ENCODE peak calls at places on chromosome 14, in seven cellular contexts. T is pons, W is foreskin fibroblast, D is Calu3, Z is tibial artery, L is MV-4-11, I is progenitor cell of endocrine pancreas. X is an unnamed sample.
A peak's percentile ranks its signal among the peaks of the same experiment; 100 is the strongest.

GRCh38 chr14:84375235-84375634 is 1154.7 kb upstream of the FLRT2 start:
- DNase-seq in Z (no peak), L (peak; percentile 71), T (no peak), W (no peak), I (no peak), D (no peak), X (peak; percentile 71)

GRCh38 chr14:79585845-79586244 is 625.5 kb downstream of the DIO2 start:
- DNase-seq in T (no peak), D (no peak), L (no peak), Z (no peak), W (peak; percentile 35), I (no peak), X (peak; percentile 78)

GRCh38 chr14:39212034-39212433 is 21.7 kb upstream of the MIA2 start:
- DNase-seq in D (peak; percentile 24), L (no peak), I (no peak), T (no peak), W (no peak), Z (no peak), X (no peak)

GRCh38 chr14:102086346-102086971 is 385 bp downstream of the HSP90AA1 start:
- DNase-seq in L (no peak), W (peak; percentile 78), Z (peak; percentile 70), D (no peak), T (no peak), I (no peak), X (peak; percentile 78)

GRCh38 chr14:69798339-69798735 is 1.3 kb upstream of the SLC10A1 start:
- DNase-seq in T (no peak), L (no peak), W (no peak), D (no peak), Z (no peak), I (no peak), X (no peak)

GRCh38 chr14:60622920-60623263 is 26.4 kb downstream of the SIX1 start:
- DNase-seq in I (no peak), W (peak; percentile 45), D (no peak), L (peak; percentile 65), T (no peak), Z (no peak), X (peak; percentile 54)

GRCh38 chr14:72701232-72701555 is 192.7 kb downstream of the DPF3 start:
- DNase-seq in T (no peak), D (no peak), Z (no peak), W (no peak), L (no peak), I (no peak), X (no peak)

GRCh38 chr14:21352587-21352986 is 31.2 kb downstream of the SUPT16H start:
- DNase-seq in D (no peak), W (no peak), L (peak; percentile 94), I (no peak), Z (no peak), T (peak; percentile 15), X (no peak)

GRCh38 chr14:101882141-101882935 is 82.0 kb upstream of the DYNC1H1 start:
- DNase-seq in W (no peak), D (no peak), L (no peak), T (no peak), Z (no peak), I (no peak), X (no peak)

GRCh38 chr14:40309124-40309523 is 876.9 kb upstream of the FBXO33 start:
- DNase-seq in Z (no peak), I (no peak), W (no peak), T (no peak), L (no peak), D (no peak), X (no peak)

GRCh38 chr14:45135181-45135580 is 549 bp upstream of the FANCM start:
- DNase-seq in D (no peak), T (no peak), W (peak; percentile 49), L (no peak), Z (no peak), I (no peak), X (peak; percentile 44)

GRCh38 chr14:36520601-36521525 is 831 bp upstream of the NKX2-1 start:
- DNase-seq in T (no peak), Z (no peak), D (peak; percentile 78), W (peak; percentile 45), I (peak; percentile 47), L (no peak), X (peak; percentile 74)

GRCh38 chr14:91482278-91483023 is 27.7 kb downstream of the PPP4R3A start:
- DNase-seq in I (no peak), W (peak; percentile 72), D (no peak), L (peak; percentile 88), T (no peak), Z (no peak), X (peak; percentile 36)

GRCh38 chr14:81452766-81453165 is 52.6 kb upstream of the STON2 start:
- DNase-seq in L (no peak), I (no peak), W (no peak), T (no peak), Z (no peak), D (no peak), X (peak; percentile 26)

GRCh38 chr14:50232276-50232642 is 881 bp upstream of the SOS2 start:
- DNase-seq in Z (no peak), L (no peak), T (no peak), D (no peak), W (no peak), I (no peak), X (no peak)

GRCh38 chr14:103716899-103717411 is 1.3 kb downstream of the ZFYVE21 start:
- DNase-seq in W (no peak), Z (no peak), D (no peak), T (no peak), I (no peak), L (no peak), X (no peak)

GRCh38 chr14:37196604-37197420 is 925 bp upstream of the MIPOL1 start:
- DNase-seq in I (no peak), T (no peak), L (no peak), Z (no peak), D (no peak), W (no peak), X (no peak)

GRCh38 chr14:23544511-23545447 is 6.8 kb downstream of the ZFHX2 start:
- DNase-seq in Z (no peak), I (no peak), T (no peak), L (peak; percentile 60), D (no peak), W (peak; percentile 45), X (peak; percentile 29)

GRCh38 chr14:100426331-100426730 is 103.2 kb downstream of the SLC25A47 start:
- DNase-seq in Z (no peak), D (no peak), T (no peak), W (no peak), I (no peak), L (no peak), X (no peak)

GRCh38 chr14:23439107-23439835 is 3.8 kb upstream of the MYH7 start:
- DNase-seq in I (no peak), T (no peak), L (peak; percentile 8), D (no peak), Z (peak; percentile 32), W (no peak), X (no peak)

GRCh38 chr14:104139460-104140212 is 1.2 kb downstream of the KIF26A start:
- DNase-seq in D (no peak), I (no peak), L (no peak), T (no peak), W (no peak), Z (peak; percentile 51), X (no peak)

GRCh38 chr14:64074961-64075619 is 219.1 kb downstream of the ESR2 start:
- DNase-seq in L (no peak), Z (no peak), D (no peak), I (no peak), W (peak; percentile 52), T (no peak), X (peak; percentile 70)

GRCh38 chr14:99779751-99780150 is 13.5 kb upstream of the EML1 start:
- DNase-seq in W (peak; percentile 79), T (no peak), I (no peak), D (no peak), Z (no peak), L (no peak), X (peak; percentile 39)

GRCh38 chr14:93171366-93171765 is 13.3 kb downstream of the MOAP1 start:
- DNase-seq in I (no peak), T (no peak), W (no peak), D (no peak), L (no peak), Z (no peak), X (no peak)

GRCh38 chr14:62015945-62016344 is 253.7 kb downstream of the SNAPC1 start:
- DNase-seq in Z (no peak), D (no peak), I (no peak), W (peak; percentile 75), T (no peak), L (no peak), X (peak; percentile 7)

GRCh38 chr14:75418779-75419768 is 8.7 kb upstream of the JDP2 start:
- DNase-seq in W (no peak), L (peak; percentile 67), T (no peak), D (peak; percentile 13), Z (no peak), I (no peak), X (peak; percentile 43)

X was measured in astrocyte of the hippocampus.